ENCODE peak calls at places on chromosomes 7 and 10, in seven cellular contexts. One of them, this sample, is unnamed.
A peak's percentile ranks its signal among the peaks of the same experiment; 100 is the strongest.

GRCh38 chr7:49980414-49980813 is 112.6 kb downstream of the ZPBP start:
- DNase-seq in lower leg skin: no peak
- DNase-seq in NB4: peak; percentile 21
- DNase-seq in body of pancreas: no peak
- DNase-seq in adrenal gland: no peak
- DNase-seq in spleen: no peak
- DNase-seq in IMR-90: no peak
- DNase-seq in this sample: no peak

GRCh38 chr7:24965831-24966708 is 13.9 kb downstream of the OSBPL3 start:
- DNase-seq in lower leg skin: no peak
- DNase-seq in NB4: peak; percentile 60
- DNase-seq in body of pancreas: peak; percentile 18
- DNase-seq in adrenal gland: no peak
- DNase-seq in spleen: no peak
- DNase-seq in IMR-90: peak; percentile 15
- DNase-seq in this sample: no peak

GRCh38 chr7:71308105-71308504 is 176.2 kb downstream of the GALNT17 start:
- DNase-seq in lower leg skin: no peak
- DNase-seq in NB4: no peak
- DNase-seq in body of pancreas: no peak
- DNase-seq in adrenal gland: no peak
- DNase-seq in spleen: no peak
- DNase-seq in IMR-90: no peak
- DNase-seq in this sample: peak; percentile 25

GRCh38 chr7:157890921-157891401 is 554.2 kb downstream of the DNAJB6 start:
- DNase-seq in lower leg skin: no peak
- DNase-seq in NB4: no peak
- DNase-seq in body of pancreas: no peak
- DNase-seq in adrenal gland: no peak
- DNase-seq in spleen: no peak
- DNase-seq in IMR-90: no peak
- DNase-seq in this sample: no peak

GRCh38 chr10:87691515-87692070 is 31.9 kb downstream of the PAPSS2 start:
- DNase-seq in lower leg skin: no peak
- DNase-seq in NB4: peak; percentile 21
- DNase-seq in body of pancreas: no peak
- DNase-seq in adrenal gland: no peak
- DNase-seq in spleen: no peak
- DNase-seq in IMR-90: no peak
- DNase-seq in this sample: no peak

GRCh38 chr7:112080974-112081373 is 125.2 kb downstream of the DOCK4 start:
- DNase-seq in lower leg skin: peak; percentile 27
- DNase-seq in NB4: peak; percentile 81
- DNase-seq in body of pancreas: no peak
- DNase-seq in adrenal gland: peak; percentile 31
- DNase-seq in spleen: no peak
- DNase-seq in IMR-90: peak; percentile 34
- DNase-seq in this sample: peak; percentile 24

GRCh38 chr10:122162566-122163181 is 108.4 kb upstream of the BTBD16 start:
- DNase-seq in lower leg skin: no peak
- DNase-seq in NB4: no peak
- DNase-seq in body of pancreas: no peak
- DNase-seq in adrenal gland: no peak
- DNase-seq in spleen: no peak
- DNase-seq in IMR-90: no peak
- DNase-seq in this sample: no peak

GRCh38 chr7:38102486-38102885 is 75.6 kb upstream of the STARD3NL start:
- DNase-seq in lower leg skin: no peak
- DNase-seq in NB4: no peak
- DNase-seq in body of pancreas: no peak
- DNase-seq in adrenal gland: no peak
- DNase-seq in spleen: no peak
- DNase-seq in IMR-90: peak; percentile 1
- DNase-seq in this sample: no peak

GRCh38 chr10:3495281-3495680 is 289.7 kb downstream of the KLF6 start:
- DNase-seq in lower leg skin: no peak
- DNase-seq in NB4: no peak
- DNase-seq in body of pancreas: no peak
- DNase-seq in adrenal gland: no peak
- DNase-seq in spleen: no peak
- DNase-seq in IMR-90: no peak
- DNase-seq in this sample: no peak

GRCh38 chr7:156491435-156491834 is 149.1 kb upstream of the RNF32 start:
- DNase-seq in lower leg skin: no peak
- DNase-seq in NB4: no peak
- DNase-seq in body of pancreas: no peak
- DNase-seq in adrenal gland: no peak
- DNase-seq in spleen: no peak
- DNase-seq in IMR-90: no peak
- DNase-seq in this sample: no peak

GRCh38 chr10:70051878-70052277 is 768 bp upstream of the MACROH2A2 start:
- DNase-seq in lower leg skin: no peak
- DNase-seq in NB4: no peak
- DNase-seq in body of pancreas: no peak
- DNase-seq in adrenal gland: no peak
- DNase-seq in spleen: no peak
- DNase-seq in IMR-90: no peak
- DNase-seq in this sample: no peak

GRCh38 chr7:153413540-153414287 is 638.5 kb upstream of the DPP6 start:
- DNase-seq in lower leg skin: no peak
- DNase-seq in NB4: no peak
- DNase-seq in body of pancreas: no peak
- DNase-seq in adrenal gland: no peak
- DNase-seq in spleen: no peak
- DNase-seq in IMR-90: no peak
- DNase-seq in this sample: no peak

GRCh38 chr7:69982197-69982596 is 383.9 kb downstream of the AUTS2 start:
- DNase-seq in lower leg skin: no peak
- DNase-seq in NB4: no peak
- DNase-seq in body of pancreas: no peak
- DNase-seq in adrenal gland: no peak
- DNase-seq in spleen: no peak
- DNase-seq in IMR-90: no peak
- DNase-seq in this sample: no peak

GRCh38 chr7:110386914-110387313 is 704.0 kb upstream of the LRRN3 start:
- DNase-seq in lower leg skin: no peak
- DNase-seq in NB4: no peak
- DNase-seq in body of pancreas: no peak
- DNase-seq in adrenal gland: no peak
- DNase-seq in spleen: no peak
- DNase-seq in IMR-90: peak; percentile 79
- DNase-seq in this sample: no peak

GRCh38 chr7:50303082-50303893 is 1.2 kb upstream of the IKZF1 start:
- DNase-seq in lower leg skin: no peak
- DNase-seq in NB4: no peak
- DNase-seq in body of pancreas: no peak
- DNase-seq in adrenal gland: no peak
- DNase-seq in spleen: peak; percentile 86
- DNase-seq in IMR-90: no peak
- DNase-seq in this sample: no peak

GRCh38 chr7:64223366-64223765 is 4.9 kb upstream of the ZNF679 start:
- DNase-seq in lower leg skin: no peak
- DNase-seq in NB4: no peak
- DNase-seq in body of pancreas: no peak
- DNase-seq in adrenal gland: no peak
- DNase-seq in spleen: no peak
- DNase-seq in IMR-90: no peak
- DNase-seq in this sample: no peak

GRCh38 chr7:23291957-23292560 is 7.1 kb upstream of the MALSU1 start:
- DNase-seq in lower leg skin: no peak
- DNase-seq in NB4: no peak
- DNase-seq in body of pancreas: no peak
- DNase-seq in adrenal gland: no peak
- DNase-seq in spleen: no peak
- DNase-seq in IMR-90: no peak
- DNase-seq in this sample: no peak

GRCh38 chr7:146956323-146956722 is 839.7 kb downstream of the CNTNAP2 start:
- DNase-seq in lower leg skin: no peak
- DNase-seq in NB4: no peak
- DNase-seq in body of pancreas: no peak
- DNase-seq in adrenal gland: no peak
- DNase-seq in spleen: no peak
- DNase-seq in IMR-90: no peak
- DNase-seq in this sample: no peak

GRCh38 chr10:71840177-71840711 is 10.8 kb downstream of the PSAP start:
- DNase-seq in lower leg skin: no peak
- DNase-seq in NB4: no peak
- DNase-seq in body of pancreas: peak; percentile 70
- DNase-seq in adrenal gland: peak; percentile 78
- DNase-seq in spleen: no peak
- DNase-seq in IMR-90: peak; percentile 96
- DNase-seq in this sample: peak; percentile 50

GRCh38 chr10:125551247-125551646 is 131.7 kb downstream of the TEX36 start:
- DNase-seq in lower leg skin: no peak
- DNase-seq in NB4: peak; percentile 86
- DNase-seq in body of pancreas: no peak
- DNase-seq in adrenal gland: no peak
- DNase-seq in spleen: no peak
- DNase-seq in IMR-90: no peak
- DNase-seq in this sample: no peak

GRCh38 chr10:86355571-86356038 is 11.0 kb downstream of the GRID1 start:
- DNase-seq in lower leg skin: no peak
- DNase-seq in NB4: peak; percentile 92
- DNase-seq in body of pancreas: peak; percentile 28
- DNase-seq in adrenal gland: peak; percentile 56
- DNase-seq in spleen: peak; percentile 78
- DNase-seq in IMR-90: no peak
- DNase-seq in this sample: peak; percentile 33

DNA sequence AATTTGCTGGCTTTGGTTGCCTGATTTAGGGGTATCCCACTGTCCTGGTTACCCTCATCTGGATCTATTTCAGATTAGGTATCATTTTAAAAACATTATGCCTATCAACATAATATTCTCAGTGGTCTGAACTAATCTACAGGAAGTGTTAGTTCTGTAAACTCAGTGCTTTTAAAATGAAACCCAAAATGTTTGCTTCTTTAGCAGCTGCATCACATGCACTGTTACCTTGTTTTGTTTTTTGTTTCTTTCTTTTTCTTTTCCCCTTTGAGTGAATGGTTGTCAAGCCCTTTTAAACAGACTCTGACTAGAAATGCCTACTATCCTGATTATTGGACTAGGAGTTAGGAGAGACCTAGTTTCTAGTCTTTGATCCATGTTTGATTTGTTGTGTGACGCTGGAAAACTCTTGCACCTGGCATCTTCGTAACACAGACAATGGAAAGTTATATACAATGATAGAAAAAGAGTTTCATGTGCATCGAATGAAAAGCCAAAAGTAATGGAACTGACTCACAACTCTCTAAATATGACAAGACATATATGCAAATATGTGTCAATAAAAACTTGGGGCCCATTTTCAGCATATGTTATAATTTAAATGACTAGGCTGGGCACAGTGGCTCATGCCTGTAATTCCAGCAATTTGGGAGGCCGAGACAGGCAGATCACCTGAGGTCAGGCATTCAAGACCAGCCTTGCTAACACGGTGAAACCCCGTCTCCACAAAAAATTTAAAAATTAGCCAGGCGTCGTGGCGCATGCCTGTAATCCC is 52.3 kb upstream of the STRIP2 start:
- DNase-seq in lower leg skin: no peak
- DNase-seq in NB4: no peak
- DNase-seq in body of pancreas: no peak
- DNase-seq in adrenal gland: no peak
- DNase-seq in spleen: no peak
- DNase-seq in IMR-90: no peak
- DNase-seq in this sample: no peak
- TF ChIP-seq POLR2A in lower leg skin: no peak
- TF ChIP-seq POLR2A in NB4: no peak
- TF ChIP-seq POLR2A in body of pancreas: no peak
- TF ChIP-seq POLR2A in adrenal gland: no peak
- TF ChIP-seq POLR2A in spleen: no peak
- TF ChIP-seq POLR2A in IMR-90: no peak
- TF ChIP-seq POLR2A in this sample: no peak

DNA sequence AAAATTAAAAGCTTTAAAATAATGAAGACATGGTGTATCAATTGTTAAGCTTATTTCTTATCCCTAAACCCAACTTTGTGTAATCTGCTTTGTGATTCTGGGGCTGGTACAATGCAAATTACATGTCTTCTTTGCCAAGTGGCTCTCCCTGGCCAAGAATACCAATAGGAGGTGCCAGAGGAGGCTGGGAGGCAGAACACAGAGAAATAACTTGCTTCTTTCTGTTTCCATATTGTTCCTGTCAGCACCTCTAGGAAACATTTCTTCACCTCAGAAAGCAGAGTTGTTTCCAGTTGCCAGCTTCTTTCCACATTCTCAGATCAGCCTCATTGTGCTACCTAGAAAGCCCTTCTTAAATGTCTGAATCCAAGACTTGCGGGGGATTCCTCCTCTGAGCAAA is 174.4 kb downstream of the MDFIC start:
- DNase-seq in lower leg skin: no peak
- DNase-seq in NB4: no peak
- DNase-seq in body of pancreas: no peak
- DNase-seq in adrenal gland: no peak
- DNase-seq in spleen: no peak
- DNase-seq in IMR-90: no peak
- DNase-seq in this sample: no peak
- TF ChIP-seq CTCF in lower leg skin: no peak
- TF ChIP-seq CTCF in NB4: no peak
- TF ChIP-seq CTCF in body of pancreas: no peak
- TF ChIP-seq CTCF in adrenal gland: no peak
- TF ChIP-seq CTCF in spleen: no peak
- TF ChIP-seq CTCF in IMR-90: no peak
- TF ChIP-seq CTCF in this sample: no peak

DNA sequence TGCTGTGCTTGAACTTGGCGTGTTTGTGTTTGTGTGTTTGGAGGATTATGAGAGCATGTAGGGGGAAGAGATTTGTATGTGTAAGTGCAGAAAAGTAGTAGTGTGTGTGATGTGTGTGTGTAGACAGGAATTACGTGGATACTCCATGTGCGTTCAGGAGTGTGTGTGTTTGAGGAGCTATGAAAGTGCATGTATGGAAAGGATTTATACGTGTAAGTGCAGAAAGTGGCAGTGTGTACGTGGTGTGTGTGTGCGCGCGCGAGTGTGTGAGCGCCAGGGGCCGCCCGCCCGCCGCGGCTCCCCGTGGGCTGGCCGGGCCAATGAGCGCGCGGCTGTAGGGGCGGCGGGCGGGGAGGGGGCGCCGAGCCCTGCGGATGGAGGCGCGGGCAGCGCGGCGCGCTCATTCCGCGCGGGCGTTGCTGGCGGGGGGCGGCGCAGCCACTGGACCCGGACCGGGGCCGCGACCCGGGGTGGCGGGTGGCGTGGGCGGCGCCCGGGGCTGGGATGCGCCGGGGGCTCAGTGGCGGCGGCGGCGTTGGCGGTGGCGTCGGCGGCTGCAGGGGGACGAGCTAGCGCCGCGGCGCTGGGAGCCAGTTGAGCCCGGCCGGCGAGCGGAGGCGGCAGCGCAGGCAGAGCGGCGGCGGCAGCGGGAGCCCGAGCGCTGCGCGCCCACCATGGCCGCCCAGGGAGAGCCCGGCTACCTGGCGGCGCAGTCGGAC is at the start of gene BICC1:
- DNase-seq in lower leg skin: peak; percentile 14
- DNase-seq in NB4: no peak
- DNase-seq in body of pancreas: peak; percentile 56
- DNase-seq in adrenal gland: peak; percentile 47
- DNase-seq in spleen: peak; percentile 79
- DNase-seq in IMR-90: peak; percentile 38
- DNase-seq in this sample: peak; percentile 32
- TF ChIP-seq POLR2A in lower leg skin: no peak
- TF ChIP-seq POLR2A in NB4: no peak
- TF ChIP-seq POLR2A in body of pancreas: peak; percentile 48
- TF ChIP-seq POLR2A in adrenal gland: no peak
- TF ChIP-seq POLR2A in spleen: no peak
- TF ChIP-seq POLR2A in IMR-90: no peak
- TF ChIP-seq POLR2A in this sample: peak; percentile 29

GRCh38 chr7:42164946-42165345 is 72.1 kb downstream of the GLI3 start:
- DNase-seq in lower leg skin: no peak
- DNase-seq in NB4: no peak
- DNase-seq in body of pancreas: no peak
- DNase-seq in adrenal gland: no peak
- DNase-seq in spleen: no peak
- DNase-seq in IMR-90: no peak
- DNase-seq in this sample: no peak
- TF ChIP-seq CTCF in lower leg skin: no peak
- TF ChIP-seq CTCF in NB4: no peak
- TF ChIP-seq CTCF in body of pancreas: no peak
- TF ChIP-seq CTCF in adrenal gland: no peak
- TF ChIP-seq CTCF in spleen: no peak
- TF ChIP-seq CTCF in IMR-90: no peak
- TF ChIP-seq CTCF in this sample: no peak

This sample was measured in gastrocnemius medialis.